ENCODE peak calls at places on chromosomes 12 and 14, in four cellular contexts. Y, D, M and N are unnamed samples.

GRCh38 chr12:89349814-89350213 is 2.5 kb downstream of the DUSP6 start:
- DNase-seq in M (no peak), D (no peak), Y (peak; percentile 78), N (peak; percentile 43)

GRCh38 chr12:114440450-114441383 is 34.8 kb upstream of the TBX5 start:
- DNase-seq in Y (no peak), M (no peak), D (no peak), N (no peak)

GRCh38 chr14:21454843-21455550 is 926 bp downstream of the CHD8 start:
- DNase-seq in Y (no peak), M (no peak), D (no peak), N (no peak)

GRCh38 chr12:53968214-53969127 is 4.5 kb upstream of the HOXC11 start:
- DNase-seq in Y (no peak), M (peak; percentile 45), D (no peak), N (no peak)

GRCh38 chr12:11723993-11724392 is 74.5 kb downstream of the ETV6 start:
- DNase-seq in Y (no peak), D (no peak), M (no peak), N (no peak)

GRCh38 chr12:106903241-106903950 is 52.3 kb upstream of the TMEM263 start:
- DNase-seq in D (no peak), M (peak; percentile 84), Y (peak; percentile 75), N (peak; percentile 70)

GRCh38 chr14:21263284-21264024 is 5.8 kb downstream of the HNRNPC start:
- DNase-seq in M (no peak), D (no peak), Y (no peak), N (no peak)

GRCh38 chr12:8948711-8949524 is 527 bp downstream of the M6PR start:
- DNase-seq in D (no peak), Y (no peak), M (no peak), N (no peak)

GRCh38 chr12:83537428-83538053 is 850.8 kb downstream of the TMTC2 start:
- DNase-seq in Y (no peak), D (no peak), M (no peak), N (no peak)

GRCh38 chr12:52089491-52089890 is 10.0 kb downstream of the SMIM41 start:
- DNase-seq in M (no peak), Y (no peak), D (peak; percentile 56), N (no peak)

GRCh38 chr12:42332301-42332894 is 6.4 kb downstream of the PPHLN1 start:
- DNase-seq in Y (no peak), D (no peak), M (no peak), N (no peak)

GRCh38 chr12:96132819-96133218 is 61.4 kb upstream of the ELK3 start:
- DNase-seq in D (no peak), Y (no peak), M (no peak), N (no peak)

GRCh38 chr14:31677630-31678029 is 116.4 kb downstream of the NUBPL start:
- DNase-seq in M (no peak), D (no peak), Y (no peak), N (no peak)

GRCh38 chr14:31668348-31668747 is 107.1 kb downstream of the NUBPL start:
- DNase-seq in Y (no peak), M (no peak), D (no peak), N (no peak)

GRCh38 chr14:31678421-31679249 is 117.4 kb downstream of the NUBPL start:
- DNase-seq in D (no peak), Y (no peak), M (no peak), N (no peak)

GRCh38 chr14:31677052-31677451 is 115.8 kb downstream of the NUBPL start:
- DNase-seq in Y (no peak), M (no peak), D (no peak), N (no peak)

GRCh38 chr14:31672709-31673108 is 111.5 kb downstream of the NUBPL start:
- DNase-seq in D (no peak), Y (no peak), M (no peak), N (no peak)
- TF ChIP-seq POLR2AphosphoS5 in D (no peak), Y (no peak), M (no peak), N (no peak)

DNA sequence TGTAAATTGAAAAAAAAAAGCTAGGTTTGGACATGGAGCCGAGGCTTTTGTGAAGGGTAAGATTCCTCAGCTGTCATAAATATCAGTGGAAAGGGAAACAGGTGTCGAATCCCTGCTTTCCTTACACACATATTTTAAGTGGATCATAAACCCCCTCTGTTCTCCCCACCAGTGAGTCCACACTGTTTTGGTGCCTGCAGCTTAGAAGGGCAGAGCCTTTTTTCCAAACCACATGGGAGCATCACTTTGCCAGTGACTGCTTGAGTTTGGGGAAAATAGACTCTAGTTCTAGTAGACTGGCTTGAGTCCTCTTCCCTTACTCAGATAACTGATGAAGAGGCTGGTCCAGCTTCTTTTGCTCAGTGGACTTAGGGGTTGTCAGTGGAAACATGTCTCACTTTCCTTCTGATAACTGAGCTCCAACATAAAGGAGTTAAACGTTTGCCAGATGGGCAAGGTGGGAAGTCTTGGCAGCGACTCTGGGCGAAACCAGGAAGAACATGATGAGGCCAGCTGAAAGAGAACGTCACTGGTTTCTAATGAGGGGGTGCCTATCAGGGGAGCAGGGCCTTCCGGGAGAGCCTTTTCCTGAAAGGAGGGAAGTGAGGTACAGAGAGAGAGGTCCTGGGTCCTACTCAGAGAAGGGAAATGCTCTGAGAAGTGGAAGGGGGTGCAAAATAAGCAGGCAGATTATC is 168.1 kb upstream of the PARP11 start:
- DNase-seq in D (peak; percentile 64), M (no peak), Y (no peak), N (no peak)
- H3K4me1 ChIP-seq in D (no peaks in the 10 kb centered on the region), M (no peaks in the 10 kb centered on the region), Y (no peaks in the 10 kb centered on the region), N (no peaks in the 10 kb centered on the region)

GRCh38 chr12:47904647-47905312 is at the start of gene VDR:
- DNase-seq in M (peak; percentile 94), Y (peak; percentile 85), D (peak; percentile 93), N (peak; percentile 85)
- TF ChIP-seq POLR2A in M (no peak), Y (peak; percentile 74), D (no peak), N (no peak)

DNA sequence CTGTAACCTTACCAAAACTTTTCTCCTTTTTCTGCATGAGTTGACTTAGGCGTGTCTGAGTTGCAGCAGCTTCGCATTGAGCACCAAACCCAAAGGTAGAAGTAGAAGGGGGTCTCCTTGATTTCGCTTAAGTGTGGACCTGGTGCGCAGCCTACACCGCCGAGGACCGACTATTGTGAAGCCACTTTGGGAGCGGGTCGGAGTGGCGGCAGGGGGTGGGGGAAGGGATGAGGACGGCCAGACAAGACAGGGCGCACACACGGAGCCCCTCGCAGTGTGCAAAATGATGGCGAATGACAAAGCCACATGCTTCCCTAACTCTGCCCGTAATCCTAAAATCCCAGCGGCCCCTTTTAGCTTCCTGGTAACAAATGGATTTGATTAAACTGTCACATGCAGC is 1.1 kb downstream of the LMO3 start:
- DNase-seq in Y (peak; percentile 76), D (no peak), M (no peak), N (no peak)
- TF ChIP-seq POLR2AphosphoS5 in Y (no peak), D (peak; percentile 45), M (no peak), N (no peak)

GRCh38 chr12:108647199-108647935 is 13.7 kb upstream of the SELPLG start:
- DNase-seq in Y (no peak), D (no peak), M (no peak), N (no peak)

GRCh38 chr12:108649126-108649525 is 15.4 kb upstream of the SELPLG start:
- DNase-seq in M (no peak), Y (no peak), D (no peak), N (no peak)

GRCh38 chr12:108648371-108648770 is 14.7 kb upstream of the SELPLG start:
- DNase-seq in M (no peak), D (no peak), Y (no peak), N (no peak)

GRCh38 chr12:108646597-108647190 is 13.0 kb upstream of the SELPLG start:
- DNase-seq in D (no peak), Y (no peak), M (no peak), N (no peak)

DNA sequence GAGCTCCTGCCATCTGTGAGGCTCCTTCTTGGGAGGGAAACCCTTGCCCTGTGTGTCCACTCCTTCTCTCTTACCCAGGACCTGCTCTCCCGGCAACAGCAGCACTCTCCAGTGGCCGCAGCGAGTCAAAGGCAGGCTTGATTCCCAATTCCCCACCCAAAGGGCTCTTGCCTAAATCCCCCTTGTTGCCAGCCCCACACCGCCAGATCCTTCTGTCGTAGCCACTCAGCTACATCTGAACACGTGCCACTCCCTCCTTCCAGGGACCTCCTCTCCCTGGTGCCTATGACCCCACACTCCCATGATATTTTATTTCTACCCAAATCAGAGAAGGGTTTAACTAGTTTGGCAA is 14.2 kb upstream of the SELPLG start:
- DNase-seq in Y (no peak), M (peak; percentile 56), D (no peak), N (no peak)
- H3K4me1 ChIP-seq in Y (peaks cover 32% of the 10 kb centered on the region), M (peaks cover under 1% of the 10 kb centered on the region), D (peaks cover 4% of the 10 kb centered on the region), N (no peaks in the 10 kb centered on the region)

GRCh38 chr14:24081739-24082204 is 10.4 kb downstream of the CPNE6 start:
- DNase-seq in D (no peak), M (no peak), Y (no peak), N (no peak)
- TF ChIP-seq POLR2A in D (no peak), M (no peak), Y (no peak), N (no peak)

GRCh38 chr12:65606008-65606766 is 218.1 kb upstream of the HMGA2 start:
- DNase-seq in M (no peak), D (no peak), Y (no peak), N (no peak)

GRCh38 chr12:65602579-65603295 is 221.5 kb upstream of the HMGA2 start:
- DNase-seq in D (no peak), Y (peak; percentile 76), M (peak; percentile 78), N (peak; percentile 62)

GRCh38 chr12:65603428-65604351 is 220.6 kb upstream of the HMGA2 start:
- DNase-seq in M (no peak), D (no peak), Y (peak; percentile 62), N (peak; percentile 55)

GRCh38 chr12:65607271-65607880 is 216.9 kb upstream of the HMGA2 start:
- DNase-seq in Y (no peak), M (no peak), D (no peak), N (peak; percentile 54)

GRCh38 chr12:65605019-65605418 is 219.3 kb upstream of the HMGA2 start:
- DNase-seq in M (no peak), Y (no peak), D (no peak), N (no peak)
- TF ChIP-seq POLR2AphosphoS5 in M (no peak), Y (no peak), D (no peak), N (no peak)

GRCh38 chr12:59695379-59695778 is 99.5 kb downstream of the SLC16A7 start:
- DNase-seq in M (no peak), D (no peak), Y (no peak), N (no peak)
- H3K4me1 ChIP-seq in M (no peaks in the 10 kb centered on the region), D (peaks cover 8% of the 10 kb centered on the region), Y (peaks cover 10% of the 10 kb centered on the region), N (no peaks in the 10 kb centered on the region)

GRCh38 chr12:46218509-46219095 is 50.2 kb downstream of the SLC38A1 start:
- DNase-seq in D (no peak), Y (no peak), M (no peak), N (no peak)
- TF ChIP-seq POLR2A in D (no peak), Y (no peak), M (no peak), N (no peak)